ENCODE peak calls at places on chromosomes 11 and 22, in eight cellular contexts. E is natural killer cell; G is ureter; A is BJ; H is activated CD4-positive, CD25-positive, alpha-beta regulatory T cell; T is NCI-H1694 treated with DMSO at 0.1 percent for 48 hours; K is activated naive CD8-positive, alpha-beta T cell treated with anti-CD3 and anti-CD28 coated beads, Interleukin-2, amount 50 U/mL, for 24 hours; X is brain microvascular endothelial cell. P is an unnamed sample.

GRCh38 chr11:69700278-69701140 is 3.3 kb downstream of the FGF19 start:
- DNase-seq in E (no peak), G (no peak), T (no peak), A (no peak), H (no peak), X (peak), K (no peak), P (no peak)

GRCh38 chr11:25961539-25961938 is 370.4 kb upstream of the ANO3 start:
- DNase-seq in G (no peak), T (no peak), K (no peak), X (no peak), H (no peak), E (no peak), A (no peak), P (no peak)

GRCh38 chr11:111718436-111719325 is 47.5 kb downstream of the PPP2R1B start:
- DNase-seq in A (no peak), T (no peak), K (no peak), G (no peak), E (no peak), H (no peak), X (peak), P (no peak)

GRCh38 chr22:30908051-30908461 is 60.5 kb downstream of the MORC2 start:
- DNase-seq in H (no peak), X (no peak), K (no peak), A (no peak), T (no peak), E (no peak), G (no peak), P (no peak)

GRCh38 chr11:120167659-120168058 is 29.7 kb upstream of the TRIM29 start:
- DNase-seq in G (no peak), A (no peak), H (no peak), E (no peak), T (no peak), K (no peak), X (no peak), P (no peak)

GRCh38 chr22:44452531-44453420 is 45.3 kb downstream of the RTL6 start:
- DNase-seq in E (no peak), T (no peak), H (no peak), G (peak), K (no peak), X (no peak), A (no peak), P (no peak)

GRCh38 chr11:128814856-128815705 is 52.0 kb downstream of the KCNJ1 start:
- DNase-seq in T (no peak), G (no peak), E (no peak), X (peak), H (no peak), A (peak), K (no peak), P (no peak)

GRCh38 chr11:128824199-128825049 is 42.7 kb downstream of the KCNJ1 start:
- DNase-seq in E (no peak), T (no peak), A (no peak), G (no peak), K (no peak), H (no peak), X (no peak), P (no peak)

GRCh38 chr22:46547179-46547882 is 9.9 kb upstream of the CELSR1 start:
- DNase-seq in H (no peak), G (peak), A (no peak), E (no peak), K (no peak), X (peak), T (no peak), P (no peak)

GRCh38 chr11:34655335-34656008 is 34.6 kb downstream of the EHF start:
- DNase-seq in K (no peak), H (no peak), A (peak), E (no peak), T (no peak), G (no peak), X (peak), P (no peak)

GRCh38 chr22:48104786-48105185 is 1342.3 kb downstream of the TBC1D22A start:
- DNase-seq in A (no peak), T (no peak), H (no peak), K (no peak), E (no peak), G (no peak), X (no peak), P (no peak)

GRCh38 chr22:19878461-19879247 is 24.0 kb upstream of the GNB1L start:
- DNase-seq in H (no peak), A (peak), T (no peak), X (no peak), K (no peak), G (no peak), E (no peak), P (no peak)

GRCh38 chr11:108796551-108796950 is 131.7 kb downstream of the DDX10 start:
- DNase-seq in X (no peak), E (no peak), H (no peak), A (no peak), K (no peak), G (no peak), T (no peak), P (no peak)

GRCh38 chr22:24894998-24895397 is 51.5 kb downstream of the LHFPL7 start:
- DNase-seq in X (peak), T (no peak), E (no peak), K (no peak), H (no peak), A (no peak), G (peak), P (no peak)

GRCh38 chr22:18935889-18936529 is at the start of gene PRODH:
- DNase-seq in X (no peak), H (no peak), A (no peak), T (no peak), G (no peak), E (no peak), K (no peak), P (no peak)

GRCh38 chr11:2774173-2775082 is 74.6 kb upstream of the KCNQ1OT1 start:
- DNase-seq in T (no peak), X (no peak), E (peak), K (no peak), A (no peak), H (no peak), G (no peak), P (peak)

GRCh38 chr11:69295995-69296889 is 2.3 kb downstream of the MYEOV start:
- DNase-seq in G (no peak), K (no peak), H (no peak), X (peak), A (no peak), E (no peak), T (no peak), P (no peak)

GRCh38 chr11:32705309-32706033 is 89.0 kb downstream of the CCDC73 start:
- DNase-seq in K (no peak), H (no peak), G (no peak), A (no peak), E (no peak), T (no peak), X (no peak), P (no peak)

GRCh38 chr22:33025675-33026074 is 32.5 kb downstream of the SYN3 start:
- DNase-seq in T (no peak), K (no peak), A (no peak), G (no peak), X (no peak), E (no peak), H (no peak), P (no peak)

GRCh38 chr11:26332572-26332915 is 614 bp downstream of the ANO3 start:
- DNase-seq in K (no peak), E (no peak), H (no peak), X (no peak), T (no peak), A (no peak), G (no peak), P (no peak)

GRCh38 chr11:26578998-26579635 is 7.1 kb upstream of the MUC15 start:
- DNase-seq in T (no peak), X (no peak), G (no peak), E (no peak), H (no peak), K (no peak), A (no peak), P (no peak)

GRCh38 chr11:23903044-23903704 is 593.7 kb upstream of the LUZP2 start:
- DNase-seq in G (no peak), X (peak), E (no peak), H (no peak), T (no peak), K (no peak), A (peak), P (no peak)

GRCh38 chr11:13535819-13536218 is 40.0 kb upstream of the PTH start:
- DNase-seq in K (no peak), T (no peak), X (no peak), A (no peak), H (no peak), G (no peak), E (no peak), P (no peak)

GRCh38 chr22:49525776-49526535 is 301.7 kb downstream of the BRD1 start:
- DNase-seq in X (no peak), G (no peak), K (no peak), A (no peak), E (no peak), H (no peak), T (no peak), P (no peak)

GRCh38 chr11:105577645-105578044 is 32.2 kb upstream of the GRIA4 start:
- DNase-seq in H (no peak), A (no peak), T (no peak), E (no peak), K (no peak), G (no peak), X (peak), P (no peak)

P was measured in memory B cell.